ENCODE peak calls at places on chromosomes 6 and 20, in five cellular contexts. M is hepatocyte, W is dorsolateral prefrontal cortex, G is endothelial cell of umbilical vein, N is nephron progenitor cell. C is an unnamed sample.

GRCh38 chr6:128964771-128965170 is 81.8 kb downstream of the LAMA2 start:
- DNase-seq in M (no peak), W (no peak), G (no peak), N (no peak), C (no peak)

GRCh38 chr20:41424546-41424945 is 57.9 kb upstream of the EMILIN3 start:
- DNase-seq in M (no peak), W (no peak), G (no peak), N (no peak), C (no peak)

GRCh38 chr6:70413114-70413828 is at the start of gene FAM135A:
- DNase-seq in M (peak; percentile 100), W (peak; percentile 96), G (peak; percentile 98), N (peak; percentile 99), C (peak; percentile 98)

GRCh38 chr6:38131527-38131965 is 312.0 kb downstream of the ZFAND3 start:
- DNase-seq in M (no peak), W (no peak), G (no peak), N (no peak), C (no peak)

GRCh38 chr6:46217671-46218131 is 46.9 kb upstream of the ENPP5 start:
- DNase-seq in M (no peak), W (peak; percentile 52), G (no peak), N (no peak), C (no peak)

GRCh38 chr20:62387219-62387913 is 463 bp downstream of the RPS21 start:
- DNase-seq in M (no peak), W (no peak), G (no peak), N (no peak), C (no peak)

GRCh38 chr6:33588894-33589293 is 8.8 kb upstream of the BAK1 start:
- DNase-seq in M (no peak), W (no peak), G (no peak), N (no peak), C (no peak)

GRCh38 chr6:17088091-17088611 is 13.7 kb upstream of the STMND1 start:
- DNase-seq in M (no peak), W (no peak), G (no peak), N (no peak), C (no peak)

GRCh38 chr6:159257846-159258245 is 88.6 kb downstream of the FNDC1 start:
- DNase-seq in M (no peak), W (no peak), G (no peak), N (no peak), C (no peak)

GRCh38 chr6:17665132-17665531 is 41.6 kb downstream of the NUP153 start:
- DNase-seq in M (no peak), W (no peak), G (no peak), N (no peak), C (no peak)

GRCh38 chr6:42907336-42907735 is 8.5 kb upstream of the PTCRA start:
- DNase-seq in M (no peak), W (no peak), G (no peak), N (no peak), C (no peak)

GRCh38 chr6:42914546-42914945 is 1.3 kb upstream of the PTCRA start:
- DNase-seq in M (no peak), W (no peak), G (no peak), N (no peak), C (no peak)

GRCh38 chr6:42911171-42912021 is 4.5 kb upstream of the PTCRA start:
- DNase-seq in M (peak; percentile 64), W (no peak), G (no peak), N (peak; percentile 72), C (no peak)

GRCh38 chr6:42904467-42904866 is 11.4 kb upstream of the PTCRA start:
- DNase-seq in M (no peak), W (no peak), G (no peak), N (no peak), C (no peak)

DNA sequence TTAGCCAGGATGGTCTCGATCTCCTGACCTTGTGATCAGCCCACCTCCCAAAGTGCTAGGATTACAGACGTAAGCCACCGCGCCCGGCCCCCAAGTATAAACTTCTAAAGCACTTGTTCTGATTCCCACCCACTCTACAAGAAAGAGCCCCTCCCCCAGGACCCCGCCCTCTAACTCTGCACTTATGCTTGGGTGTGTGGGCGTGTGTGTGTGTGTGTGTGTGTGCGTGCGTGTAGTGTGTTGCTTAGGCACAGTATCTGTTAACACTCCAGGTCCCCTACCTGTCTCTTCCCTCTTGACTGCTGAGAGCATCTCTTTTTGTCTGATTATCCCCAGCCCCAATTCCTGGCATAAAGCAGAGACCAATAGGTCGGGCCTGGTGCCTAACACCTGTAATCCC is 6.0 kb upstream of the PTCRA start:
- DNase-seq in M (no peak), W (no peak), G (no peak), N (no peak), C (no peak)
- TF ChIP-seq CTCF in M (no peak), W (no peak), G (no peak), N (no peak), C (no peak)

DNA sequence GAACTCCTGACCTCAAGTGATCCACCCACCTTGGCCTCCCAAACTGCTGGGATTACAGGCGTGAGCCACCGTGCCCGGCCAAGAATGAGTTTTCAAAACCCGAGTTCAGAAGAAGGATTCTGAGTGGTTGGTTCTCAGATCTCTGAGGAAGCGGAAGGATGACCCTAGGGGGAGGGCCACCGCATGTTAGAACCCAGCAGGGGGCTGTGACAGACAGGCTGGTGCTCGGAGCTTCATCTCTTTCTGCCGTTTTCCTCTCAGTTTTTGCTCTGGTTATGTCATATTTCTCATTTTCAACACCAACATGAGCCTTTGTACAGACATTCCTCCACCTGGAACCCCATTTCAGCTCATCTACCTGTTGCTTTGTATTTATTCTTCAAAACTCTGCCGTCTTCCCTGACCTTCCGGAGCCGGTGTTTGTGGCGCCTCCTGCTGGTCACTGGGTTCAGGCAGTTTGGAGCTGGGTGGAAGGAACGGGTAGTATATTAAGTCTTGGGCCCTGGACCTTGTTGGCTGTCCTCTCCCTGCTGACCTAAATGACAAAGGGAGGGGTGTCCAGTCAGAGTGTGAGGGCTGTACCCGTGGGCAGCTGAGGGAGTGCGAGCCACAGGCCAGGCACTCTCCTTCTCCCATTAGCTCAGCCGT is at the start of gene DEFB123:
- DNase-seq in M (no peak), W (no peak), G (no peak), N (no peak), C (no peak)
- TF ChIP-seq CTCF in M (no peak), W (no peak), G (peak; percentile 16), N (no peak), C (peak; percentile 33)

GRCh38 chr6:108115598-108116058 is 41.1 kb upstream of the OSTM1 start:
- DNase-seq in M (peak; percentile 63), W (no peak), G (peak; percentile 36), N (peak; percentile 41), C (no peak)
- TF ChIP-seq CTCF in M (peak; percentile 62), W (peak; percentile 13), G (peak; percentile 50), N (peak; percentile 18), C (peak; percentile 65)

GRCh38 chr6:134061440-134061839 is 9.0 kb upstream of the SLC2A12 start:
- DNase-seq in M (no peak), W (no peak), G (no peak), N (no peak), C (no peak)

GRCh38 chr6:134064461-134064860 is 12.0 kb upstream of the SLC2A12 start:
- DNase-seq in M (no peak), W (no peak), G (no peak), N (no peak), C (no peak)

GRCh38 chr6:134063966-134064445 is 11.6 kb upstream of the SLC2A12 start:
- DNase-seq in M (peak; percentile 77), W (peak; percentile 58), G (peak; percentile 80), N (peak; percentile 52), C (no peak)

GRCh38 chr6:134065706-134066105 is 13.3 kb upstream of the SLC2A12 start:
- DNase-seq in M (no peak), W (no peak), G (peak; percentile 30), N (no peak), C (no peak)

GRCh38 chr6:134063121-134063965 is 10.9 kb upstream of the SLC2A12 start:
- DNase-seq in M (no peak), W (no peak), G (no peak), N (no peak), C (no peak)
- TF ChIP-seq CTCF in M (no peak), W (no peak), G (no peak), N (no peak), C (no peak)

GRCh38 chr6:624979-625378 is 31.9 kb downstream of the HUS1B start:
- DNase-seq in M (peak; percentile 38), W (no peak), G (peak; percentile 7), N (peak; percentile 35), C (no peak)
- TF ChIP-seq CTCF in M (peak; percentile 45), W (peak; percentile 66), G (no peak), N (no peak), C (peak; percentile 41)

GRCh38 chr6:15752820-15753219 is 90.0 kb upstream of the DTNBP1 start:
- DNase-seq in M (peak; percentile 21), W (no peak), G (no peak), N (no peak), C (no peak)
- TF ChIP-seq CTCF in M (peak; percentile 21), W (no peak), G (no peak), N (no peak), C (peak; percentile 26)

C was measured in type B pancreatic cell.